ENCODE peak calls at places on chromosomes 12 and 14, in seven cellular contexts. H is pancreas, B is endodermal cell, E is K562, C is gastrocnemius medialis, K is ovary, S is cardiac muscle cell. Z is an unnamed sample. For H3K36me3, the result is how much of the 10 kb centered on the place peaks cover.

GRCh38 chr12:20487519-20487918 is 119.2 kb downstream of the PDE3A start:
- DNase-seq in B (no peak), K (no peak), S (no peak), E (no peak), H (no peak), C (peak), Z (no peak)

GRCh38 chr12:2110841-2111566 is 58.2 kb downstream of the CACNA1C start:
- DNase-seq in B (no peak), S (no peak), C (no peak), E (no peak), H (no peak), K (no peak), Z (no peak)

GRCh38 chr12:115452751-115453281 is 768.8 kb upstream of the TBX3 start:
- DNase-seq in C (no peak), E (no peak), B (peak), H (no peak), S (no peak), K (no peak), Z (no peak)

GRCh38 chr12:117967043-117967442 is 1.7 kb downstream of the KSR2 start:
- DNase-seq in E (no peak), S (no peak), B (peak), C (no peak), H (no peak), K (no peak), Z (no peak)

GRCh38 chr12:8780389-8780788 is 42.0 kb upstream of the A2ML1 start:
- DNase-seq in K (no peak), H (no peak), S (peak), E (peak), B (peak), C (no peak), Z (no peak)

GRCh38 chr12:117202033-117202432 is 11.8 kb upstream of the FBXO21 start:
- DNase-seq in H (no peak), C (no peak), B (no peak), S (no peak), K (no peak), E (no peak), Z (no peak)

GRCh38 chr12:13179159-13180074 is 17.1 kb upstream of the EMP1 start:
- DNase-seq in E (no peak), B (peak), S (peak), H (peak), K (peak), C (peak), Z (peak)

GRCh38 chr12:109113661-109114321 is 2.6 kb upstream of the ACACB start:
- DNase-seq in E (no peak), B (no peak), S (no peak), C (no peak), K (no peak), H (no peak), Z (no peak)

GRCh38 chr12:84706374-84706773 is 206.2 kb downstream of the SLC6A15 start:
- DNase-seq in B (no peak), H (no peak), K (no peak), E (no peak), S (no peak), C (no peak), Z (no peak)

GRCh38 chr12:14981049-14981448 is 8.2 kb downstream of the PDE6H start:
- DNase-seq in B (no peak), E (no peak), S (no peak), K (no peak), H (no peak), C (no peak), Z (no peak)

GRCh38 chr12:86683568-86683991 is 427.4 kb upstream of the MGAT4C start:
- DNase-seq in H (no peak), S (no peak), C (no peak), B (no peak), E (no peak), K (no peak), Z (no peak)

GRCh38 chr12:84502907-84503787 is 409.5 kb downstream of the SLC6A15 start:
- DNase-seq in S (peak), B (peak), C (no peak), K (no peak), H (peak), E (peak), Z (no peak)

GRCh38 chr12:16573652-16574077 is 32.3 kb downstream of the LMO3 start:
- DNase-seq in S (peak), C (peak), K (no peak), B (peak), E (no peak), H (peak), Z (peak)

GRCh38 chr14:33617154-33617553 is 333.7 kb downstream of the EGLN3 start:
- DNase-seq in E (no peak), S (no peak), K (no peak), H (no peak), B (no peak), C (no peak), Z (no peak)

GRCh38 chr14:25552826-25553225 is 502.9 kb upstream of the STXBP6 start:
- DNase-seq in K (no peak), B (no peak), S (no peak), C (no peak), E (no peak), H (no peak), Z (no peak)
- H3K27ac ChIP-seq in K (no peak), B (no peak), S (no peak), C (no peak), E (no peak), H (no peak), Z (no peak)

DNA sequence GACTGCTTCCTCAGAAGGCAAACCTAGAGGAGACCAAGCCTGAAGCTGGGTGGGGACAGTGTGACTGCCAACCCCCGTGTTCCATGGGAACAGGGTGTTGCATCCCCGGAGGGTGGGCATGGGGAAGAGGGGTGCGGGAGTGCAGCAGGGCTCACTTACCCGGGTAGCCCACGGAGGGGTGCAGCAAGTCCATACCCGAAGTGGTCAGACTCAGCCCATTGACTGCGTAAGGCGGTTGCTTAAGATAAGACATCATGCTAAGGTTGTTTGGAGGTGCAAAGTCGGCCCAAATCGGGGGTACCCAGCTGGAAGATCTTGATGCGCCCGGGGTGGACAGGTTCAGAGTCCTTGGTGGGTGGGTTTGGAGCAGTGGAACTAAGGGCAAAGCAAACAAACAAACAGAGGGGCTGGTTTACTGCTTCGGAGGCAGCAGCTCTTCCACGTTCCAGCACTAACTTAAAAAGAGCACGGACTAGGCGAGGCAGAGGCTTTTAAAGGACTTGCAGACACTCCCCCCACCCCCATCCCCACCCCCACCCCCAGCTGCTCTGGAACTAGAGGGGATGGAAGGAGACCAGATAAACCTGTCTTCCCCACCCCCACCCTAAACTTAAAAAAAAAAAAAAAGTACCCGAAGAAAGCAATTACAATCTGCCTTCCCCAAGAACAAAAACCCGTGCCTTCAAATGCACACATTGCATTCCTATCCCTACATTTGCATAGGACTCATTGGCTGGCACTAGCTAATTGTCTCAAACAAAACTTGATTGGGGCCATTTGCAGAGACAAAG is 4.9 kb downstream of the OTX2 start:
- DNase-seq in B (peak), E (no peak), C (no peak), S (no peak), H (no peak), K (no peak), Z (no peak)
- H3K36me3 ChIP-seq in B (half or more), E (under half), C (under half), S (under half), H (under half), K (under half), Z (under half)

GRCh38 chr12:113158439-113159203 is 9.1 kb downstream of the CFAP73 start:
- DNase-seq in H (no peak), B (no peak), S (no peak), E (no peak), K (no peak), C (no peak), Z (no peak)
- H3K27ac ChIP-seq in H (no peak), B (no peak), S (no peak), E (no peak), K (no peak), C (no peak), Z (no peak)

GRCh38 chr14:64213079-64213478 is 81.1 kb downstream of the ESR2 start:
- DNase-seq in B (no peak), K (no peak), E (no peak), H (no peak), C (no peak), S (peak), Z (no peak)
- H3K36me3 ChIP-seq in B (half or more), K (under half), E (under half), H (under half), C (under half), S (under half), Z (under half)

DNA sequence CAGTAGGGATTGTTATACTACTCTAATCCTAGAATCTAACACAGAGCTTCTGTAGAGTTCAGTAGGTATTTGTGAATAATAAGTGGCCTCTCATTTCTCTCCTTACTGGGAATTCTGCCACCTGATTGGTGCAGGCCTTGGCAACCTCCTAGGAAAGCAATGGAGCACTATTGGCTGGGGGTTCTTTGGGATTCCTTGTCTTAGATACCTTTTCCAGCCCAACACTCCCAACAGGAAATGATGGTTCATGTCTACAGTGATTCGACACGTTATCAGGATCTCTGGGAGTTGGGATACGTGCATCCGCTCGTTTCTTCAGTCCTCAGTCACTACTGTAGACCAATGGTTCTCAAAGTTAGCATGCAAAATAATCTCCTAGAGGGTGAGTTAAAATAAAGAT is 67.4 kb downstream of the ELK3 start:
- DNase-seq in C (no peak), E (no peak), K (no peak), S (no peak), B (no peak), H (no peak), Z (no peak)
- H3K27ac ChIP-seq in C (no peak), E (no peak), K (no peak), S (no peak), B (no peak), H (no peak), Z (peak)

DNA sequence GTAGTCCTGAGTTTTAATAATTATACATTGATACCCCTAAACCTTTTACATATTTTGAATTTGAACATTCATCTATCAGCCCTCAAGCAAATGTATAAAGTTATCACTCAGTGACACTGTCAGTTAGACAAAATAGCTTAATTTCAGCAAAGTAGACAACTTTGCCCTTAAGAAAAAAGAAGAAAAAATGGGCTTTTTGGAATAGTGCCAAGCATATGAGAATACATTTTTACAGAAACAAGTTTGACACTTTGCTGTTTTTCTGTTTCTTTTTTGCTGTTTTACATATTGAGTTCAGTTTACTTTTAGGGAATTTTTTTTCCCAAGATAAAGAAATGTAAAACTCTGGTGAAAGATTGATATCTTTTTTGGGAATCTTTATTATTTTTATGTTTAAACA is 14.3 kb downstream of the TBK1 start:
- DNase-seq in E (no peak), K (no peak), H (no peak), B (no peak), S (no peak), C (no peak), Z (no peak)
- H3K36me3 ChIP-seq in E (half or more), K (under half), H (under half), B (half or more), S (under half), C (half or more), Z (under half)

DNA sequence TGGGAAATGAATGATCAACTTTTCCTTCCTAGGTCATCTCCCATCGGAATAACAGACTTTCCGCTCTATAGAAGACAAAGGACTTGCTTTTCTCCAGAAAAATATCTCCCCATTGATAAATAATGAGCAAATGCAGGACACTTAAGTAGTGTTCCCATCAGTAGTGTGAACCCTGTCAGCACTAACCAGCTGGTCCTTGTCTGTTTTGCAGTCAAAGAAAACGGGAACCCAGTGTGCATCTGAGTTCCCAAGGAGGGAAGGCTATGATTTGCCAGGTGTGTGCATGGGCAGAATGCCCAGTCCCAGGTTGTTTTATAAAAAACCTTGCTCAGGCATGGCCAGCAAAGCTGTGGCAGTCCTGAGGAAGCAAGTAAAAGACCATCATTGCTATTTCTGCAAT is 256.5 kb upstream of the HMGA2 start:
- DNase-seq in B (no peak), C (no peak), H (no peak), S (no peak), K (no peak), E (no peak), Z (no peak)
- H3K27ac ChIP-seq in B (no peak), C (no peak), H (no peak), S (peak), K (no peak), E (no peak), Z (no peak)

GRCh38 chr14:92679246-92679645 is 69.2 kb downstream of the LGMN start:
- DNase-seq in C (no peak), E (no peak), H (no peak), B (no peak), K (no peak), S (no peak), Z (no peak)

GRCh38 chr14:92676448-92677086 is 71.9 kb downstream of the LGMN start:
- DNase-seq in S (no peak), B (no peak), E (no peak), K (no peak), H (no peak), C (no peak), Z (peak)

GRCh38 chr14:92677087-92677668 is 71.2 kb downstream of the LGMN start:
- DNase-seq in E (no peak), C (no peak), H (no peak), B (no peak), K (no peak), S (no peak), Z (no peak)

GRCh38 chr14:92678766-92679165 is 69.7 kb downstream of the LGMN start:
- DNase-seq in S (no peak), K (no peak), B (no peak), C (no peak), E (no peak), H (no peak), Z (peak)

GRCh38 chr14:92677955-92678354 is 70.5 kb downstream of the LGMN start:
- DNase-seq in S (no peak), E (no peak), C (no peak), K (no peak), B (no peak), H (no peak), Z (no peak)
- H3K36me3 ChIP-seq in S (under half), E (under half), C (under half), K (under half), B (under half), H (under half), Z (under half)

GRCh38 chr14:68971411-68972035 is 7.6 kb downstream of the ACTN1 start:
- DNase-seq in S (no peak), C (no peak), K (no peak), H (no peak), E (no peak), B (no peak), Z (no peak)
- H3K27ac ChIP-seq in S (no peak), C (no peak), K (no peak), H (no peak), E (no peak), B (no peak), Z (peak)